ENCODE peak calls at places on chromosomes 6 and 20, in four cellular contexts. T, F, M and K are unnamed samples.

GRCh38 chr6:80454197-80454596 is 347.7 kb downstream of the BCKDHB start:
- DNase-seq in T (peak; percentile 27), F (peak; percentile 32), M (no peak), K (no peak)

GRCh38 chr6:13923527-13924145 is 1.1 kb upstream of the RNF182 start:
- DNase-seq in T (no peak), F (no peak), M (peak; percentile 45), K (no peak)

GRCh38 chr6:4441981-4442434 is 306.6 kb upstream of the ECI2 start:
- DNase-seq in T (no peak), F (no peak), M (no peak), K (no peak)

GRCh38 chr6:104187616-104188015 is 672.1 kb downstream of the HACE1 start:
- DNase-seq in T (no peak), F (no peak), M (no peak), K (no peak)

GRCh38 chr6:133827766-133828165 is 61.1 kb upstream of the TCF21 start:
- DNase-seq in T (no peak), F (no peak), M (no peak), K (no peak)

GRCh38 chr6:33981421-33981820 is 164.5 kb downstream of the GRM4 start:
- DNase-seq in T (no peak), F (no peak), M (no peak), K (no peak)

GRCh38 chr6:336159-337114 is 44.1 kb downstream of the DUSP22 start:
- DNase-seq in T (peak; percentile 88), F (no peak), M (no peak), K (no peak)

GRCh38 chr6:19795211-19795610 is 42.0 kb upstream of the ID4 start:
- DNase-seq in T (no peak), F (no peak), M (no peak), K (no peak)

GRCh38 chr6:110951986-110952794 is 6.3 kb upstream of the GTF3C6 start:
- DNase-seq in T (no peak), F (no peak), M (no peak), K (no peak)

GRCh38 chr20:62646851-62647520 is 4.7 kb downstream of the SLCO4A1 start:
- DNase-seq in T (no peak), F (no peak), M (no peak), K (no peak)

GRCh38 chr6:10138917-10139316 is 276.0 kb downstream of the TFAP2A start:
- DNase-seq in T (no peak), F (no peak), M (no peak), K (no peak)

GRCh38 chr6:119676971-119677370 is 327.4 kb upstream of the MAN1A1 start:
- DNase-seq in T (no peak), F (no peak), M (no peak), K (no peak)

GRCh38 chr20:39112196-39112743 is 150.1 kb downstream of the DHX35 start:
- DNase-seq in T (no peak), F (no peak), M (peak; percentile 69), K (peak; percentile 57)

GRCh38 chr6:27019651-27020552 is 227.6 kb upstream of the PRSS16 start:
- DNase-seq in T (peak; percentile 62), F (peak; percentile 13), M (peak; percentile 92), K (peak; percentile 39)

GRCh38 chr20:62027116-62027515 is 38.6 kb downstream of the TAF4 start:
- DNase-seq in T (no peak), F (no peak), M (no peak), K (no peak)

GRCh38 chr6:133501675-133502275 is 260.6 kb downstream of the EYA4 start:
- DNase-seq in T (no peak), F (no peak), M (no peak), K (no peak)

GRCh38 chr20:44810061-44810390 is 320 bp downstream of the RIMS4 start:
- DNase-seq in T (no peak), F (no peak), M (no peak), K (peak; percentile 30)

GRCh38 chr20:15918631-15919030 is 654.6 kb downstream of the KIF16B start:
- DNase-seq in T (no peak), F (no peak), M (no peak), K (no peak)

GRCh38 chr6:101079696-101080270 is 198.7 kb upstream of the ASCC3 start:
- DNase-seq in T (no peak), F (no peak), M (no peak), K (no peak)

GRCh38 chr6:52534966-52535390 is 41.9 kb downstream of the TRAM2 start:
- DNase-seq in T (peak; percentile 33), F (no peak), M (no peak), K (no peak)

GRCh38 chr20:24481188-24481587 is 11.8 kb downstream of the SYNDIG1 start:
- DNase-seq in T (no peak), F (no peak), M (no peak), K (no peak)

GRCh38 chr6:30782425-30783014 is 38.2 kb upstream of the IER3 start:
- DNase-seq in T (no peak), F (no peak), M (no peak), K (no peak)

GRCh38 chr20:46699651-46700359 is 9.6 kb upstream of the SLC2A10 start:
- DNase-seq in T (no peak), F (no peak), M (peak; percentile 43), K (no peak)

GRCh38 chr6:128919412-128919811 is 36.5 kb downstream of the LAMA2 start:
- DNase-seq in T (no peak), F (no peak), M (no peak), K (no peak)

GRCh38 chr6:89079611-89080213 is 839 bp upstream of the PNRC1 start:
- DNase-seq in T (no peak), F (no peak), M (no peak), K (no peak)

GRCh38 chr20:21096321-21097043 is 9.7 kb downstream of the LINC00237 start:
- DNase-seq in T (peak; percentile 17), F (no peak), M (peak; percentile 13), K (no peak)

GRCh38 chr6:160900031-160900430 is 91.5 kb upstream of the MAP3K4 start:
- DNase-seq in T (no peak), F (no peak), M (no peak), K (no peak)

GRCh38 chr6:149895702-149896310 is 2.1 kb downstream of the RAET1E start:
- DNase-seq in T (no peak), F (no peak), M (no peak), K (no peak)

GRCh38 chr6:157798851-157799250 is 24.2 kb upstream of the SNX9 start:
- DNase-seq in T (no peak), F (peak; percentile 8), M (no peak), K (no peak)

GRCh38 chr6:111805511-111806181 is 67.6 kb downstream of the FYN start:
- DNase-seq in T (peak; percentile 78), F (no peak), M (peak; percentile 27), K (no peak)

GRCh38 chr20:49325981-49326380 is 48.1 kb upstream of the ZNFX1 start:
- DNase-seq in T (no peak), F (no peak), M (no peak), K (no peak)

GRCh38 chr6:32178547-32179440 is 589 bp downstream of the RNF5 start:
- DNase-seq in T (no peak), F (no peak), M (peak; percentile 59), K (no peak)

GRCh38 chr6:152426276-152426675 is 210.9 kb downstream of the SYNE1 start:
- DNase-seq in T (no peak), F (no peak), M (no peak), K (no peak)

GRCh38 chr20:45257161-45257560 is 2.8 kb upstream of the SLPI start:
- DNase-seq in T (no peak), F (no peak), M (no peak), K (no peak)

GRCh38 chr6:16585805-16586204 is 175.5 kb downstream of the ATXN1 start:
- DNase-seq in T (no peak), F (peak; percentile 75), M (no peak), K (no peak)
- TF ChIP-seq SPI1 in T (no peak), F (no peak), M (no peak), K (no peak)

DNA sequence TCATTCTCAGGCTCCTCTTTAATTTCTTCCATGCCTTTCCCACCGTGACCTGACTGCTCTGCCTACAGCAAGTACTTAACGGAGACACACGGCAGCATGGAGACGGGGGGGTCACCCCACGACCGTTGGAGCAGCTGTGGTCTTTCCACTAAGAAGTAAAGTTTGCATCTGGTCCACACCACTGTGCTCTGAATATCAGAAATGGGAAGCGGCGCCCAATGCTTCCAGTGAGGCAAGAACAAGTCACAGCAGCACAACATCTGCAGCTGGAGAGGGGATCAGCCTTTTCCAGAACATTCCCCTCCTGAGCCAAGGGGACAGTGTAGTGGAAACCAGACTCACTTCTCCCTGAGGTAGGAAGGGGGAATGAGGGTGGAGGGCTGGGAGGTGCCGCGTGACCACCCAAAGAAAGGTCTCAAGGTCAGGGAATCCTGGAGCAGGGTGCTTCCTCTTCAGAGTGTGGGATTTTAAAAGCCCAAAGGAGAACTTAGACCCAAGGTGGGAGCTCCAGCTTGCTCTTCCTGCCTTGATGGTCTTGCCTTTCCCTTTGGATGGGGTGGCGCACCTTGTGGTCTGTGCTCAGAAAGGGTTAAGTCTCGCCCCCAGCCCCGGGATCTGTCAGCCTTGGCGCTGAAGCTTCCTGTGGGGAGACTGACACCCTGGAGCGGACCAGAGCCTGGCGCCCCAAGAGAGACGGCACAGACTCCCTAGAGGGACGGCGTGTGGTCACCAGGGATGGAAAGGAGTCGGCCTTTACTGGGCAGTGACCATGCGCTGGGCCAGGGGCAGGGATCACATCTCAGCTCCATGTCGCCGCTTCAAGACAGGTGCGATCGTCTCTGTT is 25.6 kb upstream of the SMOC2 start:
- DNase-seq in T (no peak), F (no peak), M (no peak), K (no peak)
- TF ChIP-seq SPI1 in T (no peak), F (no peak), M (no peak), K (no peak)

GRCh38 chr6:136150961-136151360 is 99.2 kb downstream of the MTFR2 start:
- DNase-seq in T (no peak), F (no peak), M (no peak), K (no peak)
- TF ChIP-seq SPI1 in T (no peak), F (no peak), M (no peak), K (no peak)

GRCh38 chr20:23303325-23304102 is 47.1 kb upstream of the NXT1 start:
- DNase-seq in T (no peak), F (no peak), M (no peak), K (no peak)
- TF ChIP-seq SPI1 in T (no peak), F (no peak), M (no peak), K (no peak)

DNA sequence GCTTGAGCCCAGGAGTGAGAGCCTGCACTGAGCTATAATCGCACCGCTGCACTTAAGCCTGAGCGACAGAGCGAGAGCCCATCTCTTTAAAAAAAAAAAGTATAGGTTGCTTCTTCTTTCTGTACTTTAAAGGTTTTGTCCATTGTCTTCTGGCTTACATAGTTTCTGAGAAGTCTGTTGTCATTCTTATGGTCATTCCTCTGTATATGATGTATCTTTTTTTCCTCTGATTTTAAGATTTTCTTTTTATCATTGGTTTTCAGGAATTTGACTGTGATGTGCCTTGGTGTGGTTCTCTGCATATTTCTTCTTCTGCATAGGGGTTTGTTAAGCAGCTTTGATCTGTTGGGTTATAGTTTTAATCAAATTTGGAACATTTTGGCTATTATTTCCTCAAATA is 29.1 kb downstream of the QRSL1 start:
- DNase-seq in T (no peak), F (no peak), M (no peak), K (no peak)
- TF ChIP-seq SPI1 in T (no peak), F (no peak), M (no peak), K (no peak)

DNA sequence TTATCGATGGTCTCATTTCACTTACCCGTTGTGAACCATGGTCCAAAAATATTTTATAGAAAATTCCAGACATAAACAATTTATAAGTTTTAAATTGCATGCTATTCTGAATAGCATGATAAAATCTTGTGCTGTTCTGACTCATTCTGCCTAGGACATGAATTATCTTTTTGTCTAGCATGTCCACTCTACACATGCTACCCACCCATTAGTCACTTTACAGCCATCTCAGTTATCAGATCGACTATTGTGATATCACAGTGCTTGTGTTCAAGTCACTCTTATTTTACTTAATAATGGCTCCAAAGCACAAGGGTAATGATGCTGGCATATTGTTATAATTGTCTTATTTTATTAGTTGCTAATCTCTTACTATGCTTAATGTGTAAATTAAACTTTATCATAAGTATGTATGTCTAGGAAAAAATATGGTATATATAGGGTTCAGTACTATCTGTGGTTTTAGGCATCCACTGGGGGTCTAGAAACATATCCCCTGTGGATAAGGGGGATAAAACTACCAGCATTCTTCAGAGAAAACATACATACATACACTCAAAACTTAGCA is 252.0 kb upstream of the HTR1E start:
- DNase-seq in T (no peak), F (no peak), M (no peak), K (no peak)
- TF ChIP-seq SPI1 in T (no peak), F (no peak), M (no peak), K (no peak)